ENCODE peak calls at places on chromosomes 7 and 10, in four cellular contexts. One of them, this sample, is unnamed.

GRCh38 chr10:88209837-88210552 is 346.6 kb downstream of the PTEN start:
- DNase-seq in choroid plexus epithelial cell: peak; percentile 17
- DNase-seq in left lung: no peak
- DNase-seq in cardiac fibroblast: peak; percentile 43
- DNase-seq in this sample: peak; percentile 41

GRCh38 chr10:112278871-112279270 is 4.3 kb upstream of the TECTB start:
- DNase-seq in cardiac fibroblast: no peak
- DNase-seq in choroid plexus epithelial cell: no peak
- DNase-seq in left lung: no peak
- DNase-seq in this sample: no peak

GRCh38 chr10:1199897-1200721 is 143.9 kb downstream of the WDR37 start:
- DNase-seq in cardiac fibroblast: no peak
- DNase-seq in left lung: peak; percentile 13
- DNase-seq in choroid plexus epithelial cell: no peak
- DNase-seq in this sample: no peak

GRCh38 chr7:15461576-15461975 is 100.2 kb downstream of the AGMO start:
- DNase-seq in choroid plexus epithelial cell: peak; percentile 98
- DNase-seq in left lung: no peak
- DNase-seq in cardiac fibroblast: peak; percentile 83
- DNase-seq in this sample: peak; percentile 93

GRCh38 chr7:30656006-30656575 is 26.2 kb downstream of the CRHR2 start:
- DNase-seq in choroid plexus epithelial cell: no peak
- DNase-seq in cardiac fibroblast: no peak
- DNase-seq in left lung: no peak
- DNase-seq in this sample: no peak

GRCh38 chr10:43409385-43410109 is 561 bp upstream of the HNRNPF start:
- DNase-seq in left lung: peak; percentile 72
- DNase-seq in cardiac fibroblast: no peak
- DNase-seq in choroid plexus epithelial cell: no peak
- DNase-seq in this sample: no peak

GRCh38 chr10:1122349-1122748 is 66.2 kb downstream of the WDR37 start:
- DNase-seq in choroid plexus epithelial cell: no peak
- DNase-seq in left lung: no peak
- DNase-seq in cardiac fibroblast: no peak
- DNase-seq in this sample: no peak

GRCh38 chr7:87216701-87217508 is 2.6 kb downstream of the TMEM243 start:
- DNase-seq in cardiac fibroblast: no peak
- DNase-seq in choroid plexus epithelial cell: no peak
- DNase-seq in left lung: no peak
- DNase-seq in this sample: no peak

GRCh38 chr10:117461766-117462423 is 80.7 kb upstream of the EMX2 start:
- DNase-seq in choroid plexus epithelial cell: peak; percentile 48
- DNase-seq in left lung: no peak
- DNase-seq in cardiac fibroblast: peak; percentile 88
- DNase-seq in this sample: peak; percentile 94

GRCh38 chr7:138097064-138097741 is 20.9 kb downstream of the AKR1D1 start:
- DNase-seq in choroid plexus epithelial cell: peak; percentile 59
- DNase-seq in left lung: no peak
- DNase-seq in cardiac fibroblast: peak; percentile 53
- DNase-seq in this sample: no peak

GRCh38 chr7:94295805-94296204 is 98.9 kb upstream of the COL1A2 start:
- DNase-seq in left lung: no peak
- DNase-seq in choroid plexus epithelial cell: peak; percentile 91
- DNase-seq in cardiac fibroblast: peak; percentile 93
- DNase-seq in this sample: peak; percentile 64

GRCh38 chr10:101062231-101063161 is 707 bp downstream of the KAZALD1 start:
- DNase-seq in left lung: peak; percentile 66
- DNase-seq in cardiac fibroblast: peak; percentile 51
- DNase-seq in choroid plexus epithelial cell: peak; percentile 51
- DNase-seq in this sample: no peak

GRCh38 chr7:17631061-17631460 is 309.2 kb downstream of the SNX13 start:
- DNase-seq in cardiac fibroblast: no peak
- DNase-seq in choroid plexus epithelial cell: no peak
- DNase-seq in left lung: no peak
- DNase-seq in this sample: no peak

GRCh38 chr7:129494041-129494440 is 8.3 kb upstream of the SMKR1 start:
- DNase-seq in cardiac fibroblast: peak; percentile 61
- DNase-seq in choroid plexus epithelial cell: peak; percentile 91
- DNase-seq in left lung: no peak
- DNase-seq in this sample: peak; percentile 49

GRCh38 chr7:75965617-75966016 is 28.8 kb downstream of the TMEM120A start:
- DNase-seq in cardiac fibroblast: no peak
- DNase-seq in choroid plexus epithelial cell: no peak
- DNase-seq in left lung: no peak
- DNase-seq in this sample: no peak

GRCh38 chr7:112120818-112121217 is 85.4 kb downstream of the DOCK4 start:
- DNase-seq in left lung: no peak
- DNase-seq in cardiac fibroblast: no peak
- DNase-seq in choroid plexus epithelial cell: no peak
- DNase-seq in this sample: no peak

GRCh38 chr10:74738985-74739567 is 87.3 kb upstream of the KAT6B start:
- DNase-seq in left lung: no peak
- DNase-seq in cardiac fibroblast: peak; percentile 41
- DNase-seq in choroid plexus epithelial cell: peak; percentile 68
- DNase-seq in this sample: no peak

GRCh38 chr7:121366852-121367431 is 29.2 kb downstream of the FAM3C start:
- DNase-seq in choroid plexus epithelial cell: peak; percentile 72
- DNase-seq in cardiac fibroblast: peak; percentile 71
- DNase-seq in left lung: no peak
- DNase-seq in this sample: no peak

GRCh38 chr7:47474937-47475879 is 106.7 kb downstream of the TNS3 start:
- DNase-seq in left lung: peak; percentile 94
- DNase-seq in choroid plexus epithelial cell: peak; percentile 97
- DNase-seq in cardiac fibroblast: peak; percentile 92
- DNase-seq in this sample: peak; percentile 78

GRCh38 chr10:113084031-113084430 is 134.0 kb downstream of the TCF7L2 start:
- DNase-seq in cardiac fibroblast: peak; percentile 46
- DNase-seq in choroid plexus epithelial cell: peak; percentile 68
- DNase-seq in left lung: no peak
- DNase-seq in this sample: no peak

GRCh38 chr10:6878067-6878412 is 298.0 kb upstream of the PRKCQ start:
- DNase-seq in cardiac fibroblast: peak; percentile 18
- DNase-seq in left lung: no peak
- DNase-seq in choroid plexus epithelial cell: no peak
- DNase-seq in this sample: no peak

GRCh38 chr7:2031496-2031895 is 201.2 kb downstream of the MAD1L1 start:
- DNase-seq in cardiac fibroblast: no peak
- DNase-seq in left lung: peak; percentile 16
- DNase-seq in choroid plexus epithelial cell: no peak
- DNase-seq in this sample: no peak

GRCh38 chr7:106775552-106775936 is 89.5 kb upstream of the PIK3CG start:
- DNase-seq in choroid plexus epithelial cell: peak; percentile 80
- DNase-seq in left lung: no peak
- DNase-seq in cardiac fibroblast: peak; percentile 57
- DNase-seq in this sample: peak; percentile 41

GRCh38 chr10:17409170-17409733 is 45.1 kb downstream of the ST8SIA6 start:
- DNase-seq in choroid plexus epithelial cell: peak; percentile 54
- DNase-seq in left lung: no peak
- DNase-seq in cardiac fibroblast: peak; percentile 39
- DNase-seq in this sample: no peak

GRCh38 chr7:49398730-49399129 is 374.7 kb upstream of the VWC2 start:
- DNase-seq in choroid plexus epithelial cell: no peak
- DNase-seq in cardiac fibroblast: peak; percentile 3
- DNase-seq in left lung: no peak
- DNase-seq in this sample: no peak

GRCh38 chr7:33040803-33041516 is 21.6 kb downstream of the NT5C3A start:
- DNase-seq in choroid plexus epithelial cell: peak; percentile 41
- DNase-seq in left lung: peak; percentile 49
- DNase-seq in cardiac fibroblast: peak; percentile 34
- DNase-seq in this sample: no peak

DNA sequence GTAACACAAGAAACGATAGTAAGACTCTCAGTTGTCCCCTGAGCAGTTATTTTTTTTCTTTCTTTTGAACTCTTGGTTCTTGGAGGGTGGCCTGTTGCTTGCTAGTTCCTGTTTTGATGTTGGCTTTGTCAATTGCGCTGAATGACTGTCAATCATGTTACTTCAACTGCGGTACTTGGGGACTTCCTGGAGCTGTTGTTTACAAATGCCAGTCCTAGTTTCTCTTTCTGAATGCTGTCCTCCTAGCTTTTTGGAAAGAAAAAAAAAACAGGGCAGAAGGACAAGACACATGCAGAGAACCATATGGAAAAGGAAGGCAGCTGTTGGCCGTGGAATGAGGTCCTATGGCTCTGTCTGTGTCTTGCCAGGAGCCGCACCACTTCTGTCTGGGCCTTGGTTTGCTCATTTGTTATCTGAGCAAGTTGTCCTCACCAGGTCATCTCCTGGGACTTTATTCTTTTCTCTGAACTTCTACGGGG is 7.0 kb upstream of the PDCD4 start:
- DNase-seq in left lung: no peak
- DNase-seq in choroid plexus epithelial cell: peak; percentile 18
- DNase-seq in cardiac fibroblast: peak; percentile 11
- DNase-seq in this sample: no peak
- H3K4me3 ChIP-seq in left lung: no peak overlapping the region
- H3K4me3 ChIP-seq in choroid plexus epithelial cell: no peak overlapping the region
- H3K4me3 ChIP-seq in cardiac fibroblast: no peak overlapping the region
- H3K4me3 ChIP-seq in this sample: no peak overlapping the region

GRCh38 chr10:33196710-33197406 is 137.6 kb downstream of the NRP1 start:
- DNase-seq in choroid plexus epithelial cell: no peak
- DNase-seq in cardiac fibroblast: no peak
- DNase-seq in left lung: no peak
- DNase-seq in this sample: no peak
- H3K4me3 ChIP-seq in choroid plexus epithelial cell: no peak overlapping the region
- H3K4me3 ChIP-seq in cardiac fibroblast: no peak overlapping the region
- H3K4me3 ChIP-seq in left lung: no peak overlapping the region
- H3K4me3 ChIP-seq in this sample: no peak overlapping the region

GRCh38 chr10:68154211-68154497 is 44.9 kb downstream of the MYPN start:
- DNase-seq in cardiac fibroblast: peak; percentile 63
- DNase-seq in left lung: no peak
- DNase-seq in choroid plexus epithelial cell: peak; percentile 64
- DNase-seq in this sample: peak; percentile 54
- H3K4me3 ChIP-seq in cardiac fibroblast: no peak overlapping the region
- H3K4me3 ChIP-seq in left lung: no peak overlapping the region
- H3K4me3 ChIP-seq in choroid plexus epithelial cell: no peak overlapping the region
- H3K4me3 ChIP-seq in this sample: no peak overlapping the region

GRCh38 chr7:158588085-158588877 is 658 bp upstream of the PTPRN2 start:
- DNase-seq in left lung: no peak
- DNase-seq in choroid plexus epithelial cell: no peak
- DNase-seq in cardiac fibroblast: no peak
- DNase-seq in this sample: no peak
- H3K4me3 ChIP-seq in left lung: no peak overlapping the region
- H3K4me3 ChIP-seq in choroid plexus epithelial cell: peak overlapping the region; percentile 44
- H3K4me3 ChIP-seq in cardiac fibroblast: peak overlapping the region; percentile 24
- H3K4me3 ChIP-seq in this sample: peak overlapping the region; percentile 43

DNA sequence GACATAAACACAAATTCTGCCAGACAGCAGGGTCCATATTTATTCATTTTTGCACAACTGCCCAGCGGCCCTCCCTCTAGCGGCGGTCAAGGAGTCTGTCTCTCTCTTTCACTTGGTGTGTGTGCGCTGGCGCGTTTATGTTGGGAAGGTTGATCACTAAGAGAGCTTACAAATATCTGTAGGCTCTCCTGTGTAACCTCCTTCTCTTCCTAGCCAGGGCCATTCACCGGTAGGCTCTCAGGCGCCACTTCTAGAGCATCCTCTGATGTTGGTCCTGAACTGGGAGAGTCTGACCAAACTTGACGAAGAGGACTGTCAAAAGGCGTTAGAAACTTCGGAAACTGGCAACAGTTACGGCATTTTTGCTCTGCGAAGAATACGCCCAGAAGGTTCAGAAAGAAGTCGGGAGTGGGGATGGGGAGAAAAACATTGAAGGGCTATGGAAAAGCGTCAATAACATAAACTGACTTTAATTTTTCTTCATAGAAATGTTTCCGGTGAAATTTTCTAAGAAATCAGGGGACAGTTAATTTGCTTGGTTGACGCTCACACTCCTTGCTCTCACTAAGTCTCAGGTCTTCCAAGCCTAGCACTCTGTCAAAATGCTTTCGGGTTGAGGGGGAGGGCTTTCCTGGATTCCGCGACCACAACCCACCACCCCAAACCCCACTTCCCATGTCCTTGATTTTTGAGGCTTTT is 731.1 kb downstream of the ZWINT start:
- DNase-seq in cardiac fibroblast: peak; percentile 41
- DNase-seq in choroid plexus epithelial cell: peak; percentile 48
- DNase-seq in left lung: no peak
- DNase-seq in this sample: no peak
- H3K4me3 ChIP-seq in cardiac fibroblast: no peak overlapping the region
- H3K4me3 ChIP-seq in choroid plexus epithelial cell: no peak overlapping the region
- H3K4me3 ChIP-seq in left lung: peak overlapping the region; percentile 45
- H3K4me3 ChIP-seq in this sample: no peak overlapping the region